ENCODE peak calls at places on chromosomes 4 and X, in seven cellular contexts. U is kidney; A is stimulated activated naive CD4-positive, alpha-beta T cell; E is stimulated activated CD4-positive, alpha-beta T cell treated with anti-CD3 and anti-CD28 coated beads, Interleukin-4, amount 100 ng/mL, for 24 hours; D is aorta; J is lung microvascular endothelial cell; S is lung. H is an unnamed sample.

GRCh38 chr4:95080969-95081368 is 323.2 kb downstream of the BMPR1B start:
- DNase-seq in D (no peak), J (no peak), U (no peak), A (no peak), S (no peak), E (no peak), H (no peak)

GRCh38 chr4:155672342-155672741 is 5.7 kb downstream of the GUCY1A1 start:
- DNase-seq in A (no peak), D (no peak), E (no peak), S (no peak), J (no peak), U (no peak), H (no peak)

GRCh38 chrX:66919280-66919832 is 280.5 kb upstream of the EDA2R start:
- DNase-seq in D (no peak), S (no peak), E (no peak), A (no peak), U (no peak), J (no peak), H (no peak)

GRCh38 chr4:52715255-52715897 is 35.8 kb downstream of the ERVMER34-1 start:
- DNase-seq in J (no peak), U (no peak), A (no peak), D (no peak), S (no peak), E (no peak), H (no peak)

GRCh38 chr4:140220053-140220452 is 66.1 kb upstream of the MAML3 start:
- DNase-seq in E (no peak), U (no peak), S (no peak), J (no peak), A (no peak), D (no peak), H (no peak)

GRCh38 chrX:85561216-85561615 is 181.8 kb upstream of the POF1B start:
- DNase-seq in J (no peak), E (no peak), U (peak; percentile 26), S (no peak), D (no peak), A (no peak), H (no peak)

GRCh38 chr4:172514011-172514410 is 654.6 kb upstream of the GALNT7 start:
- DNase-seq in S (no peak), A (no peak), D (no peak), U (no peak), J (no peak), E (no peak), H (no peak)

GRCh38 chr4:10100734-10101216 is 15.8 kb downstream of the WDR1 start:
- DNase-seq in D (peak; percentile 86), J (no peak), A (peak; percentile 14), S (no peak), U (no peak), E (no peak), H (no peak)

GRCh38 chr4:114281561-114281960 is 302.1 kb upstream of the ARSJ start:
- DNase-seq in S (no peak), E (no peak), A (no peak), D (no peak), U (no peak), J (no peak), H (no peak)

GRCh38 chrX:18661273-18661672 is 10.6 kb downstream of the RS1 start:
- DNase-seq in J (no peak), A (no peak), U (no peak), E (no peak), D (no peak), S (no peak), H (no peak)

GRCh38 chr4:70703695-70704332 is 15.5 kb downstream of the UTP3 start:
- DNase-seq in E (no peak), D (no peak), A (no peak), J (peak; percentile 39), S (no peak), U (no peak), H (no peak)

GRCh38 chr4:109041463-109041862 is 261.0 kb downstream of the COL25A1 start:
- DNase-seq in A (no peak), S (no peak), E (no peak), U (no peak), J (no peak), D (no peak), H (no peak)

GRCh38 chr4:184457530-184458249 is 16.7 kb downstream of the IRF2 start:
- DNase-seq in D (no peak), J (no peak), A (no peak), S (no peak), E (no peak), U (no peak), H (no peak)

GRCh38 chrX:133660356-133660755 is 245.1 kb upstream of the GPC4 start:
- DNase-seq in J (no peak), D (no peak), S (no peak), A (no peak), U (no peak), E (no peak), H (no peak)